ENCODE peak calls at places on chromosomes 2 and 18, in five cellular contexts. R is OCI-LY7; V is T-helper 1 cell; G is stimulated activated CD4-positive, alpha-beta T cell treated with anti-CD3 and anti-CD28 coated beads, Interleukin-2, amount 100 ng/mL, for 4 hours; X is NCI-H1105. O is an unnamed sample.

GRCh38 chr2:47564129-47564528 is 161.2 kb downstream of the MSH2 start:
- DNase-seq in X (no peak), V (no peak), G (no peak), R (no peak), O (no peak)

GRCh38 chr18:60865801-60866200 is 467.4 kb upstream of the CDH20 start:
- DNase-seq in G (no peak), X (no peak), V (no peak), R (no peak), O (no peak)

GRCh38 chr18:29501952-29502351 is 1325.0 kb upstream of the CDH2 start:
- DNase-seq in X (no peak), R (no peak), G (no peak), V (no peak), O (no peak)

GRCh38 chr18:79439201-79440023 is 43.7 kb downstream of the NFATC1 start:
- DNase-seq in R (no peak), G (peak; percentile 33), X (no peak), V (no peak), O (no peak)

GRCh38 chr2:213834331-213834730 is 550.1 kb downstream of the SPAG16 start:
- DNase-seq in R (no peak), X (no peak), G (no peak), V (no peak), O (no peak)

GRCh38 chr2:28334527-28334891 is 58.1 kb upstream of the FOSL2 start:
- DNase-seq in G (no peak), X (no peak), V (no peak), R (no peak), O (no peak)

GRCh38 chr2:22382439-22383169 is 1002.4 kb upstream of the KLHL29 start:
- DNase-seq in X (no peak), V (no peak), G (no peak), R (no peak), O (no peak)

GRCh38 chr2:235048549-235048948 is 96.7 kb downstream of the SH3BP4 start:
- DNase-seq in V (no peak), G (no peak), R (no peak), X (no peak), O (peak; percentile 74)

GRCh38 chr2:2743164-2743571 is 412.1 kb upstream of the MYT1L start:
- DNase-seq in G (no peak), R (no peak), X (no peak), V (no peak), O (peak; percentile 31)

GRCh38 chr2:174180837-174181236 is 67.5 kb downstream of the OLA1 start:
- DNase-seq in X (no peak), V (no peak), R (no peak), G (no peak), O (no peak)

GRCh38 chr2:167692191-167692590 is 555.2 kb downstream of the STK39 start:
- DNase-seq in G (no peak), R (no peak), V (no peak), X (no peak), O (no peak)

O was measured in body of pancreas.